ENCODE peak calls at places on chromosomes 1 and 21, in six cellular contexts. G is thyroid gland, A is heart left ventricle, U is suprapubic skin, L is stomach, V is HCT116. W is an unnamed sample.

GRCh38 chr21:16134134-16134533 is 404.4 kb downstream of the USP25 start:
- DNase-seq in G (no peak), A (no peak), U (no peak), L (no peak), V (no peak), W (no peak)

GRCh38 chr1:98112631-98113030 is 191.8 kb upstream of the DPYD start:
- DNase-seq in G (no peak), A (no peak), U (no peak), L (no peak), V (no peak), W (no peak)

GRCh38 chr1:166874464-166874863 is 1.6 kb downstream of the TADA1 start:
- DNase-seq in G (no peak), A (no peak), U (no peak), L (no peak), V (no peak), W (no peak)

GRCh38 chr1:242639104-242639503 is 114.6 kb upstream of the PLD5 start:
- DNase-seq in G (no peak), A (no peak), U (no peak), L (no peak), V (no peak), W (no peak)

GRCh38 chr1:247175458-247175857 is 3.6 kb upstream of the ZNF124 start:
- DNase-seq in G (no peak), A (no peak), U (no peak), L (no peak), V (no peak), W (no peak)

GRCh38 chr1:107993920-107994319 is 28.9 kb upstream of the VAV3 start:
- DNase-seq in G (no peak), A (no peak), U (no peak), L (no peak), V (no peak), W (no peak)

GRCh38 chr1:25017436-25018109 is 87.5 kb upstream of the RUNX3 start:
- DNase-seq in G (no peak), A (no peak), U (no peak), L (no peak), V (no peak), W (no peak)

GRCh38 chr1:5297878-5298239 is 643.5 kb downstream of the AJAP1 start:
- DNase-seq in G (no peak), A (no peak), U (peak), L (no peak), V (no peak), W (no peak)

GRCh38 chr1:11339346-11340247 is 66.6 kb downstream of the UBIAD1 start:
- DNase-seq in G (peak), A (no peak), U (no peak), L (no peak), V (peak), W (no peak)

GRCh38 chr1:160076295-160076694 is 5.0 kb upstream of the KCNJ9 start:
- DNase-seq in G (no peak), A (no peak), U (no peak), L (no peak), V (no peak), W (no peak)

GRCh38 chr1:201825245-201825644 is 3.7 kb upstream of the IPO9 start:
- DNase-seq in G (no peak), A (no peak), U (no peak), L (no peak), V (no peak), W (no peak)

GRCh38 chr1:153260980-153261792 is 1.7 kb downstream of the LORICRIN start:
- DNase-seq in G (peak), A (peak), U (peak), L (no peak), V (no peak), W (no peak)

GRCh38 chr1:36088577-36089392 is at the start of gene ADPRS:
- DNase-seq in G (peak), A (peak), U (peak), L (peak), V (peak), W (peak)

GRCh38 chr1:203084588-203085527 is 954 bp downstream of the MYOG start:
- DNase-seq in G (no peak), A (no peak), U (no peak), L (peak), V (no peak), W (peak)

GRCh38 chr1:192108143-192108542 is 50.1 kb upstream of the RGS18 start:
- DNase-seq in G (no peak), A (no peak), U (no peak), L (no peak), V (no peak), W (peak)

GRCh38 chr1:86757272-86757984 is 53.1 kb downstream of the SH3GLB1 start:
- DNase-seq in G (peak), A (no peak), U (peak), L (no peak), V (no peak), W (no peak)

GRCh38 chr1:32299327-32299726 is 7.4 kb downstream of the HDAC1 start:
- DNase-seq in G (no peak), A (no peak), U (no peak), L (no peak), V (no peak), W (peak)

GRCh38 chr1:41046347-41046775 is 24.8 kb upstream of the SLFNL1 start:
- DNase-seq in G (no peak), A (no peak), U (no peak), L (peak), V (no peak), W (no peak)

GRCh38 chr1:185567006-185567405 is 167.2 kb upstream of the HMCN1 start:
- DNase-seq in G (no peak), A (no peak), U (no peak), L (no peak), V (peak), W (peak)

GRCh38 chr1:177065430-177065829 is 99.1 kb downstream of the ASTN1 start:
- DNase-seq in G (no peak), A (no peak), U (no peak), L (no peak), V (no peak), W (no peak)

GRCh38 chr1:205579711-205580110 is 52.1 kb downstream of the ELK4 start:
- DNase-seq in G (no peak), A (no peak), U (peak), L (no peak), V (no peak), W (no peak)

GRCh38 chr1:110228853-110229252 is 18.7 kb downstream of the KCNC4 start:
- DNase-seq in G (no peak), A (no peak), U (no peak), L (no peak), V (no peak), W (no peak)

GRCh38 chr1:169120066-169120465 is 13.6 kb downstream of the ATP1B1 start:
- DNase-seq in G (no peak), A (no peak), U (no peak), L (no peak), V (no peak), W (no peak)

GRCh38 chr1:46580140-46580903 is 23.7 kb downstream of the MKNK1 start:
- DNase-seq in G (no peak), A (no peak), U (no peak), L (no peak), V (no peak), W (peak)

GRCh38 chr1:33735624-33736023 is 128.3 kb upstream of the HMGB4 start:
- DNase-seq in G (no peak), A (no peak), U (no peak), L (no peak), V (peak), W (no peak)

GRCh38 chr1:59230622-59231021 is 66.3 kb upstream of the FGGY start:
- DNase-seq in G (no peak), A (no peak), U (no peak), L (no peak), V (no peak), W (no peak)

GRCh38 chr1:48687271-48688045 is 89.2 kb downstream of the BEND5 start:
- DNase-seq in G (peak), A (no peak), U (no peak), L (no peak), V (no peak), W (no peak)

GRCh38 chr1:23118957-23119792 is 49.5 kb downstream of the LUZP1 start:
- DNase-seq in G (no peak), A (no peak), U (no peak), L (no peak), V (no peak), W (no peak)

GRCh38 chr1:66552829-66553228 is 18.9 kb downstream of the SGIP1 start:
- DNase-seq in G (peak), A (peak), U (no peak), L (no peak), V (no peak), W (no peak)

GRCh38 chr1:229110986-229111385 is 159.9 kb upstream of the RAB4A start:
- DNase-seq in G (peak), A (no peak), U (no peak), L (no peak), V (no peak), W (no peak)

GRCh38 chr1:109396971-109397370 is 747 bp downstream of the SORT1 start:
- DNase-seq in G (peak), A (no peak), U (no peak), L (no peak), V (no peak), W (peak)

GRCh38 chr1:244913806-244914205 is 49.5 kb upstream of the HNRNPU start:
- DNase-seq in G (no peak), A (no peak), U (no peak), L (no peak), V (no peak), W (no peak)

GRCh38 chr1:182995894-182996293 is 27.3 kb upstream of the LAMC1 start:
- DNase-seq in G (no peak), A (no peak), U (no peak), L (no peak), V (no peak), W (no peak)

GRCh38 chr1:24535021-24535424 is 20.9 kb upstream of the NCMAP start:
- DNase-seq in G (no peak), A (no peak), U (no peak), L (peak), V (no peak), W (no peak)

GRCh38 chr1:91864017-91864700 is 21.8 kb downstream of the TGFBR3 start:
- DNase-seq in G (no peak), A (no peak), U (no peak), L (no peak), V (no peak), W (no peak)

GRCh38 chr1:32334864-32335618 is 992 bp downstream of the MARCKSL1 start:
- DNase-seq in G (peak), A (no peak), U (no peak), L (peak), V (no peak), W (peak)

DNA sequence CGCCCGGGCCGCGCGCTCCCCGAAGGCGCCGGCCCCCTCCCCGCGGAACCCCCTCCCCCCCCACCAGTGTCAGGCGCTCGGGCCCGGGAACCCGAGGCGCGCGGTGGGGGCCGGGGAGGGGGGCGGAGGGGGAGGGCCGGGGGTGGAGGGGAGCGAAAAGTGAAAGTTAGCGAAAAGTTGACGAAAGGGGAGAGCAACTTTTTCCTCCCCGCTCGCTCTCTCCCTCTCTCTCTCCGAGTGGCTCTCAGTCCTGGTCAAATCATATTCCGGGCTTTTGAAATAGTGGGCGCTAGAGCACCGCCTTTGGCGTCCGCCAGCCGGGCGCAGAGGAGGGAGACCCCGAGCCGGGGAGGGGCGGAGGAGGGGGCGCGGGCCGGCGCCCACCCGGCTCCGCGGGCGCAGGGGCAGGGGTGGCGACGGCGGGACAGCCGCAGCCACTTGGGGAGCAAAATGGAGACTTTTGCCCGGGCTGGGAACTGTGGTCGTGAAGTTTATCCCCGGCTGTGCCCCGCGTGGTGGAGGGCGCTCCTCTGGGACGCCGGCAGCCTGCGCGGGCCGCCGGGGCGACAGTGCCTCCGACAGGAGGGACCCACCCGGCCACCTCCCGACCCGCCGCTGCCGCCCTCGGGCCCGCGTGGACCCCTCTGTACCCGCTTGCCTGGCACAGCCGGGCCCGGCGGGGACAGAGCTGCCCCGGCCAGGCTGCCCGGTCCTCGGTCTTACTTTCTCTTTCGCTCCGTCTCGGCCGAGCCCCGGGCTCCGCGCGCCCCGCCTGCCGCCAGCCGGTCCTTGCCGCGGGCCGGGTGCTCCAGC is 694 bp downstream of the PRDM16 start:
- DNase-seq in G (peak), A (peak), U (peak), L (no peak), V (peak), W (peak)
- TF ChIP-seq POLR2A in G (no peak), A (no peak), U (no peak), L (no peak), V (no peak), W (no peak)

DNA sequence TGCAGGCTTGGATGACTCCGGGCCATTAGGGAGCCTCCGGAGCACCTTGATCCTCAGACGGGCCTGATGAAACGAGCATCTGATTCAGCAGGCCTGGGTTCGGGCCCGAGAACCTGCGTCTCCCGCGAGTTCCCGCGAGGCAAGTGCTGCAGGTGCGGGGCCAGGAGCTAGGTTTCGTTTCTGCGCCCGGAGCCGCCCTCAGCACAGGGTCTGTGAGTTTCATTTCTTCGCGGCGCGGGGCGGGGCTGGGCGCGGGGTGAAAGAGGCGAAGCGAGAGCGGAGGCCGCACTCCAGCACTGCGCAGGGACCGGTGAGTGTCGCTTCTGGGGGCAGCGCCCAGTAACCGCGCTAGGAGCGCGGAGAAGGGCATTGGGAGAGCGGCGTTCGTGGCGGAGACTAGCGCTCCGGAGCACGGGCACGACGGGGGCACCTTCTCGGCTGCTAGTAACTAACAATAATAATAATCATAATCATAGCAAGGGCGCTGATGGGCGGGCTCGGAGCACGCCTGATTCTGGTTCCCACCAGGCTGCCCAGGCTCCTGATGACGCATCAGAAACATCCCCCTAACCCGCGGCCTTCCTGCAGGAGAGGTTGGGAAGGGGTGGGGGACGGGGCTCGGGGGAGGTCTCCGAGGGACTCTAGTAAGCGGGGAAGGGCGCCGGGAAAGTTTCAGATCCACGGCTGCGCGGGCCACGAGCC is at the start of gene MX1:
- DNase-seq in G (peak), A (peak), U (peak), L (peak), V (no peak), W (no peak)
- TF ChIP-seq POLR2A in G (peak), A (peak), U (no peak), L (no peak), V (no peak), W (no peak)

DNA sequence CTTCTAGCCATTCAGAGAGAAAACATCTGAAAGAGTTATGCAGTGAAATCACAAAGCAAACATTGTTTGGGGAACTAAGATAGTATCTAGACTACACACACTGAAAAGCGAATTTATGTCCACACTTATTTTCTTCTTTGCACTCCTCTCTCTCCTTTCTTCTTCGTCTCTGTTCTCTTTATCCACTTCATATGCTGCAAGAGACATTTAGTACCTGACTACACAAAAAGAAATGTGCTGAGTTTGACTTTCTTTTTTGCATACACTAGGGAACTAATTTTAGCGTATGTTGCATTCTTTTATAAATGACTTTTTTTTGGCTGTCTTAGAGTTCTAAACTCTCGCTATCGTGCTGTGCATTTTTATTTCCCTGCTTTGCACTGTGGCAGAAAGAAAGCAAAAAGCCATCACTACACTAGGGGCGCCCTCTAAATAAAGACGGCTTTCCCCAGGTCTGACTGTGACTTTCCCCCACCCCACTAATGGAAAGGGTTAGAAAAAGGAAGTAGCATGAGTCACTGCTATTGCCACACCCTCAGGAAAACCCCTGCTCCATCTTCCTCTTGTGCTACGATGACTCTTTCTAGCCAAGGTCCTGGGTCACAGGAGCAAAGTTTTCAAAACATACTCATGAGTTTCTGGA is 65.7 kb downstream of the MAP3K7CL start:
- DNase-seq in G (no peak), A (peak), U (peak), L (peak), V (peak), W (peak)
- TF ChIP-seq POLR2A in G (no peak), A (no peak), U (no peak), L (no peak), V (no peak), W (no peak)

DNA sequence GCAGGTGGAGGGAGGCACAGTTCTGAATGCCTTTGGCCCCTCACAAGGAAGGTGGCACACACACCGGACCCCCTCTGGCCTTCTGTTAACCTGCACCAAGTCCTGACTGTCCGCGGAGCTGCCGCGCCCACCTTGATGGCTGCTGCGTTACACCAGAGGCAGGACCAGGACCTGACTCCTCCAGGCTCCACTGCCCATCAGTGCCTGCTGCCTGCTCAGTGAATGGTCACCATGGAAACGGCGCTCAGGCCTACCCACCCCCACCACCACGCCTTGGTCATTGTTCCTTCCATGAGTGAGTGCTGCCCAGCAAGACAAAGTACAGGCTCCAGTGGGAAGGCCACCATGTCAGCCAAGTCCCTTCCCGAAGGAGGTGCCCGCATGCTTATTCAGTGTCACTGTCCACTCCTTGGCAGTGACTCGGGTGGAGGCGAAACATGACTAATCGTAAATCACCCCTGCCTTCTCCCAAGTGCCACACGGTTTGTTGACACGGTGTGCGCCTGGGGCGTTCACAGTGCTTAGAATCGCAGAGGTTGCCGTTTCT is 57.3 kb downstream of the SLC37A1 start:
- DNase-seq in G (no peak), A (peak), U (peak), L (peak), V (no peak), W (no peak)
- TF ChIP-seq POLR2A in G (no peak), A (no peak), U (no peak), L (no peak), V (no peak), W (no peak)

DNA sequence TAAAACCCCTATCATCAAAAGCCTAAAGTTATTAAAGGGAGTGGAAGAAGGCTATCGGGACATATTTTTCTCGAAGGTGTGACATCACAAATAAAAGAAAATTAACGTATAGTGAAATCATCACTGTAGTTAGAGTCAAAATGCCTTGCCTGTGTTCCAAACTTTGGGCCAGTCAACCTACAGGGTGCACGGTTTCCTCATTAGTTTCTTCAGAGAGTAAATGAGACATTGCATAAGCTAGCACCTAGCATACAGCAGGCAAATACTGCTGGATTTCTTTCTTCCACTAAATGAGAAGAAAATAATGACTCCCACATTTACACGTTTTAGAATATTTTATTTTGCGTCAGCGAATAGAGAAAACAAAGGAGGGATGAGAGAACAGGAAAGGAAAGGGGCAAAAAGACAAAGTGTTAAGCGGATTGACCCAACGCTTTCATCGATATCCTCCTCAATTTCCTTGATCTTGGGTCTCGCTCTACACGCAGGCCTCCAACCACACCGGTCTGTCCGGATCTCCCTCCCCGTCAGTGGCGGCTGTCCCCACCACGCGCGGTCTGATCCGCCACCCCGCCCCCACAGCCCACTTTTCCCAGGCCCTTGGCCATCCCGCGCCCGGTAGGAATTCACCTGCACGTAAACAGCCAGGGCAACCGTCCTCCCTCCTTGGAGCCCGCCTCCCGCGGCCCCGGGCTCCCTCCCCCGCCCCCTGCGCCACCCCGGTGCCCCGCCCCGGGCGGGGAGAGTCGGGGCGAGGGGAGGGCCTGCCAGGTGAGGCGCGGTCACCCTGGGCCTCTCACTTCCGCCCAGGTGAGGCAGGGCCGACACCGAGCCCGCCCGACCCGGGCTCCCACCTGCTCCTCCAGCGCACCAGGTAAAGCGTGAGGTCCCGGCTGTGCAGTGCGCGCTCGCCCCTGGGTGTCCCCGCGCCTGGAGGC is at the start of gene PATJ:
- DNase-seq in G (peak), A (peak), U (peak), L (peak), V (peak), W (no peak)
- TF ChIP-seq POLR2A in G (no peak), A (no peak), U (no peak), L (no peak), V (no peak), W (no peak)

GRCh38 chr21:37208056-37208705 is 59.0 kb downstream of the VPS26C start:
- DNase-seq in G (peak), A (peak), U (no peak), L (peak), V (no peak), W (peak)
- TF ChIP-seq POLR2A in G (no peak), A (no peak), U (no peak), L (no peak), V (no peak), W (no peak)

W was measured in erythroblast.